ENCODE peak calls at places on chromosome 10, in four cellular contexts. U is PC-9, G is SK-N-SH, K is RWPE1. J is an unnamed sample.

GRCh38 chr10:34966440-34966839 is 123.7 kb downstream of the CUL2 start:
- DNase-seq in K (no peak), U (no peak), G (no peak), J (no peak)

GRCh38 chr10:131061221-131061620 is 250.3 kb downstream of the TCERG1L start:
- DNase-seq in G (no peak), U (no peak), K (no peak), J (no peak)

GRCh38 chr10:73252445-73253225 is at the start of gene MRPS16:
- DNase-seq in K (peak; percentile 93), U (peak; percentile 95), G (peak; percentile 92), J (peak; percentile 88)

GRCh38 chr10:99555371-99556224 is 22.9 kb downstream of the NKX2-3 start:
- DNase-seq in G (no peak), U (no peak), K (no peak), J (no peak)

GRCh38 chr10:60733189-60733815 is 45.0 kb upstream of the CDK1 start:
- DNase-seq in G (peak; percentile 84), U (peak; percentile 60), K (peak; percentile 77), J (no peak)

GRCh38 chr10:43943119-43943824 is 294.6 kb upstream of the ZNF32 start:
- DNase-seq in G (no peak), K (no peak), U (no peak), J (no peak)

GRCh38 chr10:71029411-71029881 is 141.1 kb upstream of the PCBD1 start:
- DNase-seq in K (no peak), G (no peak), U (no peak), J (no peak)

GRCh38 chr10:102335184-102335583 is 60.3 kb upstream of the NFKB2 start:
- DNase-seq in G (no peak), K (no peak), U (no peak), J (no peak)

GRCh38 chr10:21534611-21535493 is 820 bp downstream of the MLLT10 start:
- DNase-seq in G (peak; percentile 78), K (no peak), U (no peak), J (no peak)

GRCh38 chr10:93485690-93486089 is 3.6 kb upstream of the MYOF start:
- DNase-seq in K (no peak), G (no peak), U (no peak), J (no peak)

GRCh38 chr10:51733061-51733460 is 33.7 kb upstream of the CSTF2T start:
- DNase-seq in G (no peak), U (no peak), K (no peak), J (no peak)

GRCh38 chr10:24668247-24668646 is 55.4 kb downstream of the ARHGAP21 start:
- DNase-seq in G (no peak), U (no peak), K (no peak), J (no peak)

GRCh38 chr10:7969623-7970022 is 84.9 kb upstream of the GATA3 start:
- DNase-seq in G (no peak), K (no peak), U (no peak), J (no peak)

GRCh38 chr10:79260803-79261740 is 86.2 kb upstream of the PPIF start:
- DNase-seq in K (no peak), G (peak; percentile 86), U (no peak), J (no peak)

GRCh38 chr10:68366600-68366999 is 33.9 kb upstream of the PBLD start:
- DNase-seq in K (no peak), G (no peak), U (no peak), J (no peak)

GRCh38 chr10:18689498-18689897 is 30.3 kb downstream of the ARL5B start:
- DNase-seq in K (peak; percentile 28), U (no peak), G (peak; percentile 43), J (no peak)

GRCh38 chr10:123309740-123310139 is 155.5 kb downstream of the BUB3 start:
- DNase-seq in U (no peak), G (no peak), K (no peak), J (no peak)

GRCh38 chr10:13989616-13990015 is 341.1 kb downstream of the FRMD4A start:
- DNase-seq in K (no peak), G (no peak), U (no peak), J (no peak)

GRCh38 chr10:118544401-118544948 is 51.0 kb downstream of the PRLHR start:
- DNase-seq in U (no peak), K (no peak), G (no peak), J (no peak)
- TF ChIP-seq CTCF in U (peak; percentile 40), K (peak; percentile 58), G (peak; percentile 4), J (no peak)

DNA sequence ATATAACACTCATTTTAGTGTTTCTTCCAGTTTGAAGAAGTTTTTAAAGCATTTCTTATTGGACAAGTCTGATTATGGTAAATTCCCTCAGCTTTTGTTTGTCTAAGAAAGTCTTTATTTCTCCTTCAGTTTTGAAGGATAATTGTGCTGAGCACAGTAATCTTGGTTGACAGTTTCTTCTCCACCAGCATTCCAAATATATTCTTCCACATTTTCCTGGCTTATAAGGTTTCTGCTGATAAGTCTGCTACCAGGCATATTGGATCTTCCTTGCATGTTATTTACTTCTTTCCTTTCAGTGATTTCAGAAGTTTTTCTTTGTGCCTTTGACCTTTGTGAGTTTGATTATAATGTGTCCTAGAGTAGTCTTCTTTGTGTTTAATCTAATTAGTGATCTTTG is 210.7 kb downstream of the ADK start:
- DNase-seq in K (no peak), U (no peak), G (no peak), J (no peak)
- TF ChIP-seq CTCF in K (no peak), U (no peak), G (no peak), J (no peak)

GRCh38 chr10:27446091-27446918 is 57.8 kb upstream of the RAB18 start:
- DNase-seq in G (peak; percentile 9), K (peak; percentile 30), U (no peak), J (no peak)
- TF ChIP-seq CTCF in G (peak; percentile 66), K (peak; percentile 66), U (peak; percentile 52), J (no peak)

GRCh38 chr10:30320248-30320647 is 28.8 kb downstream of the MTPAP start:
- DNase-seq in K (no peak), U (no peak), G (no peak), J (no peak)

GRCh38 chr10:30324448-30325110 is 24.5 kb downstream of the MTPAP start:
- DNase-seq in K (no peak), U (no peak), G (no peak), J (no peak)
- TF ChIP-seq CTCF in K (no peak), U (no peak), G (peak; percentile 20), J (no peak)

DNA sequence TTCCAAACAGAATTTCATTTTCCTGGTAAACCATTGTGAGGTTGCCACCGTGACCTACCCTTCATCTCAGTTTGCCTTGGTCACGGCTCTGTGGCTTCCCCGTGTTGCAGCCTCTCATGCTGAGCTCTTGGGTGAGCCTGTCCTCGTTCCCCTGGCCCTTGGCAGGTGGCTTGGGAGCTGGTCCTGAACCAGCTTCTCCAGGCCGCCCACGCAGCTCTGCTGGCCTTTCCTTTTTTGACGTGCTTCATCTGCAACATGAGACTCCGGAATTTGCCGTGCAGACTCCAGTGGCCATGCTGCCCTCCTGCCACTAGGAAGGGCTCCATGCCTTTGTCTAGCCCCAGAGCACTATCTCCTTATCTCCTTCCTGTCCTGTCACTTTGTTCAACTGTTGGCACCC is 93.0 kb upstream of the NPS start:
- DNase-seq in K (no peak), U (no peak), G (no peak), J (no peak)
- TF ChIP-seq CTCF in K (no peak), U (no peak), G (no peak), J (no peak)

GRCh38 chr10:84715911-84716310 is 387.5 kb downstream of the CCSER2 start:
- DNase-seq in G (peak; percentile 73), U (no peak), K (peak; percentile 13), J (no peak)
- TF ChIP-seq CTCF in G (peak; percentile 30), U (peak; percentile 59), K (no peak), J (no peak)

GRCh38 chr10:89700914-89701237 is 514 bp upstream of the KIF20B start:
- DNase-seq in G (no peak), K (no peak), U (no peak), J (no peak)
- TF ChIP-seq CTCF in G (no peak), K (no peak), U (no peak), J (no peak)